ENCODE peak calls at places on chromosome 17, in nine cellular contexts. B, Q, M, C, V, U, S, W and Z are unnamed samples.

GRCh38 chr17:32746698-32747097 is 130.2 kb downstream of the MYO1D start:
- DNase-seq in B (no peak), Q (no peak), M (no peak), C (no peak), V (no peak), U (no peak), S (no peak), W (no peak), Z (no peak)

GRCh38 chr17:12637015-12637414 is 28.7 kb upstream of the MYOCD start:
- DNase-seq in B (no peak), Q (no peak), M (no peak), C (no peak), V (peak; percentile 66), U (no peak), S (no peak), W (no peak), Z (no peak)

GRCh38 chr17:12406623-12407228 is 259.0 kb upstream of the MYOCD start:
- DNase-seq in B (no peak), Q (no peak), M (no peak), C (no peak), V (peak; percentile 19), U (no peak), S (no peak), W (no peak), Z (no peak)

GRCh38 chr17:41329279-41329925 is 13.9 kb upstream of the KRTAP17-1 start:
- DNase-seq in B (no peak), Q (peak; percentile 50), M (peak; percentile 30), C (peak; percentile 68), V (peak; percentile 72), U (peak; percentile 52), S (peak; percentile 70), W (no peak), Z (peak; percentile 53)

GRCh38 chr17:63699638-63700527 is at the start of gene LIMD2:
- DNase-seq in B (peak; percentile 77), Q (no peak), M (no peak), C (peak; percentile 90), V (peak; percentile 62), U (no peak), S (peak; percentile 99), W (peak; percentile 56), Z (no peak)

GRCh38 chr17:64718058-64718457 is 56.0 kb upstream of the SMURF2 start:
- DNase-seq in B (no peak), Q (no peak), M (no peak), C (no peak), V (no peak), U (no peak), S (no peak), W (no peak), Z (no peak)

GRCh38 chr17:61199431-61200348 is 200.0 kb upstream of the TBX2 start:
- DNase-seq in B (no peak), Q (no peak), M (no peak), C (no peak), V (no peak), U (no peak), S (no peak), W (no peak), Z (no peak)

GRCh38 chr17:73759324-73760185 is 115.3 kb upstream of the SDK2 start:
- DNase-seq in B (no peak), Q (no peak), M (no peak), C (no peak), V (no peak), U (no peak), S (peak; percentile 79), W (no peak), Z (no peak)

GRCh38 chr17:72222571-72222970 is 101.8 kb downstream of the SOX9 start:
- DNase-seq in B (no peak), Q (no peak), M (no peak), C (no peak), V (peak; percentile 35), U (no peak), S (no peak), W (no peak), Z (peak; percentile 87)

GRCh38 chr17:63480826-63481487 is 4.1 kb downstream of the ACE start:
- DNase-seq in B (no peak), Q (no peak), M (no peak), C (no peak), V (no peak), U (no peak), S (peak; percentile 75), W (no peak), Z (no peak)

GRCh38 chr17:10116676-10117075 is 81.7 kb downstream of the GAS7 start:
- DNase-seq in B (no peak), Q (no peak), M (no peak), C (no peak), V (no peak), U (no peak), S (no peak), W (no peak), Z (no peak)
- H3K4me3 ChIP-seq in B (no peak overlapping the region), Q (no peak overlapping the region), M (no peak overlapping the region), C (no peak overlapping the region), V (no peak overlapping the region), U (no peak overlapping the region), S (no peak overlapping the region), W (no peak overlapping the region), Z (no peak overlapping the region)

DNA sequence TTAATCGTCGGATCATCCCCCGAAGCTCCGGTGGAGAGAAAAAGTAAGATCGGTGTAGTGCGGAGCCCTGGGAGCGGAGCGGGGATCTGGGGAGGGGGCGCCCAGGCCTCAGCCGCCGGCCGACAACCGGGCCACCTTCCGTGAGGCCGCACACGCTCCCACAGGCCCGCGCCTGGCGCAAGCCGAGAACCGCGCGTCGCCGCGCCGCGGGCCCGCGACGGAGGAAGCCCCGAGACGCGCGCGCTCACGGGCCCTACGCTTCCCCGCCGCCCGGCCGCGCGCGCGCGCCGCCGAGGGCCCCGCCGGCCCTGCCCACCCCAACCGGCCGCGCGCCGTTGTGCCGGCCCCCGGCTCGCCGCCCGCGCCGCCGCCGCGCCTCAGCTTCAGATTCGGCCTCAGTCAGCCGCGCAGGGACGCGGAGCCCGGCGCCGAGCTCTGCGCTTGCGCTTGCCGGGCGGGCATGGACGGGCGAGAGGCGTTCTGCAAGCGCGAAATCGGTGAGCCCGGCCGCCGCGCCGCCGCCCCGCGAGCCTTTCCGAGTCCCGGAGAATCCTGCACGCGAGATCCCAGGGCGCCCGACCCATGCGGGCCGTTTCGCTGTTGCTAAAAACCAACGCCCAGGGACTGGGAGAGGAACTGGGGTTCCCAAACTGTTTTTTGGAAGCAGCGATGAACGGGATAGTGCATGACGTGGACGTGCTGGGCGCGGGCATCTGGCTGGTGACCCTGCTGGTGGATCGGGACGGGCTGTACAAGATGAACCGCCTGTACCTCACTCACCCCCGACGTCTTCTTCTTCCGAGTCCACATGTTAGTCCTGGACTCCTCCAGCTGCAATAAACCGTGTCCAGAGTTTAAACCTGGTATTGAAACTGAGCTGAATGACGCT is 28.0 kb upstream of the LRRC37A start:
- DNase-seq in B (peak; percentile 77), Q (peak; percentile 89), M (peak; percentile 89), C (peak; percentile 97), V (peak; percentile 95), U (peak; percentile 74), S (peak; percentile 100), W (peak; percentile 84), Z (peak; percentile 85)
- H3K4me1 ChIP-seq in B (peaks cover 30% of the 10 kb centered on the region), Q (no peaks in the 10 kb centered on the region), M (peaks cover 10% of the 10 kb centered on the region), C (no peaks in the 10 kb centered on the region), V (peaks cover 13% of the 10 kb centered on the region), U (peaks cover 65% of the 10 kb centered on the region), S (peaks cover 5% of the 10 kb centered on the region), W (peaks cover 13% of the 10 kb centered on the region), Z (no peaks in the 10 kb centered on the region)

GRCh38 chr17:79609175-79609589 is 1.7 kb downstream of the RBFOX3 start:
- DNase-seq in B (no peak), Q (no peak), M (no peak), C (peak; percentile 28), V (no peak), U (no peak), S (peak; percentile 56), W (no peak), Z (no peak)

GRCh38 chr17:79609616-79610150 is 1.2 kb downstream of the RBFOX3 start:
- DNase-seq in B (no peak), Q (no peak), M (no peak), C (peak; percentile 67), V (no peak), U (no peak), S (peak; percentile 64), W (no peak), Z (no peak)

GRCh38 chr17:79607941-79608728 is 2.7 kb downstream of the RBFOX3 start:
- DNase-seq in B (no peak), Q (no peak), M (no peak), C (peak; percentile 88), V (peak; percentile 84), U (no peak), S (peak; percentile 58), W (no peak), Z (no peak)

GRCh38 chr17:79608729-79609039 is 2.2 kb downstream of the RBFOX3 start:
- DNase-seq in B (no peak), Q (no peak), M (no peak), C (no peak), V (no peak), U (no peak), S (no peak), W (no peak), Z (no peak)

DNA sequence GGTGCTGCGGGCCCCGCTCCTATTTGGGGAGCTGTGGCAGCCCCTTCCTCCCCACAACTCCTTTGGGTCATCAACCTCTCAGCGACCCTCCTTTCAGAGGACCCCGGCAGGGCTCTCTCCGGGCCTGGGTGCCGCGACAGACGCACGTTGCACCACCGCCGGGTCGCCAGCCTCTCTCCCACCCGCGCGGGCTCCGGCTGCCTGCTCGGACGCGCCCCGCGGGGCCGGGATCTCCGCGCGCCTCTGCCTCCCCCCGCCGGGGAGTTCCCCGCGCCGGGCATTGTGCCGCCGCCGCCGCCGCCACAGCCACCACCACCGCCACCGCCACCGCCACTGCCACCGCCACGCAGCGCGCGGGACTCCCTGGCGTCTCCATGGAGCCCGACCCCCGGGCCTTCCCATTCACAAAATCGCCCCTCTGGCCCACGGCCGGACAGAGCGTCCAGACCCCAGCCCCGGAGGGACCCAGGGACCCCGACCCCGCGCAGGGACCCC is 653 bp downstream of the RBFOX3 start:
- DNase-seq in B (no peak), Q (no peak), M (no peak), C (no peak), V (no peak), U (no peak), S (peak; percentile 55), W (no peak), Z (no peak)
- H3K4me3 ChIP-seq in B (no peak overlapping the region), Q (no peak overlapping the region), M (no peak overlapping the region), C (peak overlapping the region; percentile 44), V (no peak overlapping the region), U (no peak overlapping the region), S (no peak overlapping the region), W (no peak overlapping the region), Z (no peak overlapping the region)

DNA sequence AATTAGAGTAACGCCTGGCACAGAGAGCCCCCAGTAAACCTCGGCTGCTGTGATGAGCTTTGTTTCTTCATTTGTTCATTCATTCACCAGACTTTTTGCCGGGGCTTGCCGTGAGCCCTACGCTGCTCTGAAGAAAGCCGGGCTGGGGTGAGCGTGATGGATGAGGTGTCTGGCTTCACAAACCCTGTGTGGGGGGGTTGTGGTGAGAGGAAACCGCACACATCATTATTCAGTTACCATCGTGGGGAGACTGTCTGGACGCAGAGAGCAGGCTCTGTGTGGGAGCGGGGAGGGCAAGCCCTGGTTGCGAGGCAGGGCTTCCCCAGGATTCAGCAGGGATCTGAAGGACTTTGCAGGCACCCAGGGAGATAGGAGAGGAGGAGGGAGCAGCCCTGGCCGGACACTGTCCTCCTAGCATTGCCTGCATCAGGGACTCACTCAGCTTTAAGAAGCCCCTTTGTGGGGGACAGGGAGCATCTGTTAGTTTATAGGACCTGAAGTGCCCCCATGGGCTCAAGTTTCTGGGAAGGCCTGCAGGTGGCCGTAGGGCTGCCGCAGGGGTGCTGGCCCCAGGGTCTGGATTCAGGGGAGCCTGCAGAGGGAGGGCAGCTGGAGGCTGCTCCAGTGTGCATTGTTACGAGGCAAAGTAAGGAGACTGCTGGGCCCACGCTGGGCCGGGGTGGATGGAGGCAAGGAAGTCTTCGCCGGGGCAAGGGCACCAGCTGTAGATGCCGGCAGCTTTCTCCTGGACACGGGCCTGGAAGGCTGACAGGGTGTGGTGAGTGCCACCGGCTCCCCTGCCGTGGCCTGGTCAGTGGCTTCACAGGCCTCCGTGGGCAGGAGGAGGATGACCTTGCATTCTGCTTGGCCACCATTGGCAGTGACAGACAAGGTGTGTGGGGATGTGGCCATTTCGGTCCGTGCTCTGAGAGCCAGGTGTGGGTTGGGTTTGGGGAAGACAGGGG is 334.5 kb downstream of the SEC14L1 start:
- DNase-seq in B (peak; percentile 37), Q (no peak), M (peak; percentile 39), C (no peak), V (peak; percentile 53), U (no peak), S (no peak), W (no peak), Z (no peak)
- H3K4me1 ChIP-seq in B (peaks cover 100% of the 10 kb centered on the region), Q (peaks cover 50% of the 10 kb centered on the region), M (peaks cover 43% of the 10 kb centered on the region), C (peaks cover 87% of the 10 kb centered on the region), V (peaks cover 96% of the 10 kb centered on the region), U (peaks cover 49% of the 10 kb centered on the region), S (peaks cover 88% of the 10 kb centered on the region), W (peaks cover 15% of the 10 kb centered on the region), Z (no peaks in the 10 kb centered on the region)